ENCODE peak calls at places on chromosome X, in six cellular contexts. M, B, F, C, N and A are unnamed samples.

GRCh38 chrX:136858007-136858756 is 22.3 kb downstream of the RBMX start:
- DNase-seq in M (no peak), B (no peak), F (no peak), C (no peak), N (no peak), A (no peak)

GRCh38 chrX:113001836-113002235 is 161.2 kb upstream of the AMOT start:
- DNase-seq in M (no peak), B (no peak), F (no peak), C (no peak), N (no peak), A (no peak)

GRCh38 chrX:45775462-45775861 is 574.8 kb upstream of the DIPK2B start:
- DNase-seq in M (peak), B (no peak), F (peak), C (no peak), N (no peak), A (peak)

GRCh38 chrX:16946971-16947562 is 609 bp downstream of the REPS2 start:
- DNase-seq in M (no peak), B (no peak), F (no peak), C (peak), N (peak), A (no peak)

GRCh38 chrX:3638280-3638873 is 75.1 kb downstream of the PRKX start:
- DNase-seq in M (peak), B (no peak), F (peak), C (peak), N (peak), A (peak)

GRCh38 chrX:1481636-1482529 is 29.2 kb upstream of the ASMTL start:
- DNase-seq in M (peak), B (no peak), F (peak), C (peak), N (peak), A (peak)

GRCh38 chrX:103310592-103311400 is at the start of gene BEX2:
- DNase-seq in M (peak), B (peak), F (peak), C (peak), N (peak), A (peak)

GRCh38 chrX:13647709-13648212 is 5.2 kb upstream of the TCEANC start:
- DNase-seq in M (peak), B (no peak), F (peak), C (peak), N (no peak), A (peak)

GRCh38 chrX:114962209-114962608 is 55.2 kb downstream of the IL13RA2 start:
- DNase-seq in M (no peak), B (no peak), F (no peak), C (no peak), N (no peak), A (no peak)

GRCh38 chrX:4263005-4263404 is 549.6 kb upstream of the PRKX start:
- DNase-seq in M (peak), B (no peak), F (no peak), C (no peak), N (no peak), A (no peak)